ENCODE peak calls at places on chromosome X, in seven cellular contexts. Q is transverse colon, K is sigmoid colon, S is stomach, M is GM23338, U is HCT116, F is breast epithelium. O is an unnamed sample.

GRCh38 chrX:23854945-23855344 is 52.8 kb downstream of the APOO start:
- DNase-seq in Q (no peak), F (no peak), S (no peak), M (no peak), K (no peak), U (no peak), O (no peak)

GRCh38 chrX:1462596-1463251 is 10.0 kb upstream of the ASMTL start:
- DNase-seq in K (peak; percentile 36), U (no peak), F (no peak), Q (no peak), M (no peak), S (peak; percentile 21), O (no peak)

GRCh38 chrX:120207009-120207610 is 43.5 kb upstream of the ZBTB33 start:
- DNase-seq in F (no peak), M (no peak), Q (no peak), U (no peak), S (no peak), K (no peak), O (no peak)

GRCh38 chrX:45515262-45516215 is 314.9 kb upstream of the DIPK2B start:
- DNase-seq in K (peak; percentile 94), F (peak; percentile 76), Q (peak; percentile 43), M (peak; percentile 44), U (peak; percentile 62), S (peak; percentile 42), O (peak; percentile 22)

GRCh38 chrX:71950066-71950465 is 39.4 kb downstream of the NHSL2 start:
- DNase-seq in M (no peak), K (no peak), S (no peak), U (no peak), Q (no peak), F (no peak), O (no peak)

GRCh38 chrX:12946838-12947544 is 27.9 kb upstream of the TMSB4X start:
- DNase-seq in S (peak; percentile 86), K (peak; percentile 83), U (peak; percentile 60), F (peak; percentile 53), Q (peak; percentile 86), M (peak; percentile 87), O (peak; percentile 47)

GRCh38 chrX:39318497-39319343 is 517.5 kb downstream of the MID1IP1 start:
- DNase-seq in U (no peak), M (no peak), F (no peak), K (peak; percentile 84), Q (no peak), S (no peak), O (no peak)

GRCh38 chrX:33416273-33416805 is 205.0 kb upstream of the DMD start:
- DNase-seq in K (no peak), S (no peak), Q (no peak), U (no peak), M (no peak), F (no peak), O (no peak)

GRCh38 chrX:114152130-114152529 is 431.8 kb upstream of the HTR2C start:
- DNase-seq in S (no peak), U (peak; percentile 65), F (no peak), M (no peak), K (no peak), Q (no peak), O (no peak)

GRCh38 chrX:140505421-140506337 is 810 bp upstream of the SOX3 start:
- DNase-seq in U (no peak), Q (no peak), K (no peak), F (no peak), M (peak; percentile 65), S (no peak), O (no peak)

GRCh38 chrX:15679246-15679645 is 14.6 kb upstream of the CLTRN start:
- DNase-seq in U (no peak), K (no peak), S (no peak), M (no peak), F (no peak), Q (no peak), O (peak; percentile 16)

GRCh38 chrX:110213183-110213582 is 104.7 kb downstream of the AMMECR1 start:
- DNase-seq in M (no peak), U (no peak), S (no peak), K (no peak), Q (no peak), F (no peak), O (no peak)

GRCh38 chrX:145910017-145910416 is 92.4 kb downstream of the SLITRK2 start:
- DNase-seq in S (no peak), U (no peak), F (no peak), Q (no peak), M (peak; percentile 5), K (no peak), O (no peak)

GRCh38 chrX:39818750-39819149 is 279.0 kb downstream of the BCOR start:
- DNase-seq in M (no peak), S (no peak), F (no peak), K (no peak), Q (no peak), U (no peak), O (no peak)

GRCh38 chrX:19987856-19988255 is 3.0 kb downstream of the BCLAF3 start:
- DNase-seq in M (no peak), K (no peak), U (no peak), F (no peak), Q (no peak), S (no peak), O (no peak)

GRCh38 chrX:1537031-1537715 is at the start of gene P2RY8:
- DNase-seq in U (no peak), Q (peak; percentile 74), F (peak; percentile 41), M (no peak), S (peak; percentile 63), K (peak; percentile 79), O (no peak)

DNA sequence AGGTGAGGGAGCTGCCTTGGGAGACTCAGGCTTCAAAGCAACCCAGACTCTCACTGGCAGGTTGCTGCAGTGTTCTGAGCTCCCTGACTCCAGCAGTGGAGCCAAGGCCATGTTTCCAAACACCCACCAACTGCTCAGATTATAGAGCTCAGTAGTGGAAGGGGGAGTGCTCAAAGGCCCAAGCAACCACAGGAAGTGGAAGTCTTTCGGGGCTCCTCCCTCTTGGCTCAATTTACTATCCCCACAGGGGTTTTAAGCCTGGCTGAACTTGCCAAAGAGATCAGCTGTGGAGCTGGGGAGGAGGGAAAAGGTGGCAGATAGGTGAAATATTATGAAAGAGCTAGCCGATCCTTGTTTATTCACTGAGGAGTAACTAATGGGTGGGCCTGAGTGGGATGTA is 82.5 kb downstream of the HPRT1 start:
- DNase-seq in K (no peak), S (no peak), M (peak; percentile 46), F (no peak), Q (no peak), U (no peak), O (no peak)
- TF ChIP-seq POLR2AphosphoS5 in K (no peak), S (no peak), M (no peak), F (no peak), Q (no peak), U (no peak), O (peak; percentile 29)

GRCh38 chrX:154355776-154356140 is 18.7 kb downstream of the FLNA start:
- DNase-seq in S (no peak), Q (no peak), F (no peak), K (no peak), U (no peak), M (no peak), O (no peak)
- H3K36me3 ChIP-seq in S (peaks cover 100% of the 10 kb centered on the region), Q (peaks cover 5% of the 10 kb centered on the region), F (no peaks in the 10 kb centered on the region), K (peaks cover 84% of the 10 kb centered on the region), U (peaks cover 9% of the 10 kb centered on the region), M (peaks cover 17% of the 10 kb centered on the region), O (peaks cover 91% of the 10 kb centered on the region)

GRCh38 chrX:11458175-11458574 is 165.0 kb downstream of the AMELX start:
- DNase-seq in Q (no peak), F (peak; percentile 26), M (no peak), S (no peak), U (no peak), K (no peak), O (no peak)
- TF ChIP-seq POLR2AphosphoS5 in Q (no peak), F (no peak), M (no peak), S (no peak), U (no peak), K (no peak), O (no peak)

DNA sequence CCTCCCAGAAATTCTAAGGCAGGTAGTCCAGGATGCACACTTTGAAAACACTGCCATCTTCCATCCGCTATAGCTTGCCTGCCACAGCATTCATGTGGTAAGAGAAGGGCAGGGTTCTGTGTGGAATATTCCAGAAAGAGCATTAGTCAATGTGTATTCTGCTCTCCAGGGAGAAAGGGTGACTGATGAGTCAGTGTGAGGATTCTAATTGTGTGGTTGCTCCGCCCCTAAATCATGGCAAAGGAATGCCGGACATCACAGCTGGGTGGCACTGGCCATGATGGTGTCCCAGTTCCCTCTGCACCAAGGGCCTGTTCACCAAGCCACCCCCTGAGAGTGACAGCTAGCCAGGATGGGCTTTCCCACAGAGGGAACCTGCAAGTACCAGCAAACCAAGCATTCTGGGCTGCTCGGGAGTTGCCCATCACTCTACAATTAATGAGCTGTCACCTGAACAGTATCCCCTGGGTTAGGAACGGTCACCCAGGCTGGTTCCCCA is 9.5 kb downstream of the IDS start:
- DNase-seq in U (peak; percentile 59), M (no peak), F (no peak), Q (no peak), S (no peak), K (no peak), O (no peak)
- H3K36me3 ChIP-seq in U (peaks cover 7% of the 10 kb centered on the region), M (no peaks in the 10 kb centered on the region), F (no peaks in the 10 kb centered on the region), Q (no peaks in the 10 kb centered on the region), S (peaks cover 96% of the 10 kb centered on the region), K (peaks cover 3% of the 10 kb centered on the region), O (peaks cover 8% of the 10 kb centered on the region)